ENCODE peak calls at places on chromosome 22, in six cellular contexts. C is NB4, I is fibroblast of mammary gland, Y is thoracic aorta, O is endothelial cell, M is left ventricle myocardium inferior. H is an unnamed sample.

GRCh38 chr22:24440718-24441405 is 13.5 kb downstream of the ADORA2A start:
- DNase-seq in C (no peak), I (no peak), Y (no peak), O (no peak), M (no peak), H (no peak)

GRCh38 chr22:49827853-49828598 is at the start of gene BRD1:
- DNase-seq in C (peak; percentile 78), I (peak; percentile 50), Y (no peak), O (peak; percentile 62), M (peak; percentile 70), H (peak; percentile 50)

GRCh38 chr22:24972369-24972768 is 19.9 kb downstream of the KIAA1671 start:
- DNase-seq in C (no peak), I (no peak), Y (no peak), O (no peak), M (no peak), H (no peak)

GRCh38 chr22:49871482-49871881 is 17.8 kb downstream of the ZBED4 start:
- DNase-seq in C (no peak), I (peak; percentile 24), Y (no peak), O (no peak), M (no peak), H (no peak)

GRCh38 chr22:42990131-42990838 is 24.7 kb downstream of the PACSIN2 start:
- DNase-seq in C (peak; percentile 59), I (peak; percentile 94), Y (no peak), O (no peak), M (no peak), H (no peak)

GRCh38 chr22:37462983-37463382 is 23.2 kb downstream of the MFNG start:
- DNase-seq in C (peak; percentile 52), I (peak; percentile 36), Y (no peak), O (peak; percentile 62), M (no peak), H (peak; percentile 30)

GRCh38 chr22:17638182-17638431 is 450 bp upstream of the BCL2L13 start:
- DNase-seq in C (no peak), I (no peak), Y (no peak), O (no peak), M (no peak), H (peak; percentile 19)

GRCh38 chr22:39470462-39471335 is 13.9 kb downstream of the MGAT3 start:
- DNase-seq in C (no peak), I (no peak), Y (no peak), O (no peak), M (no peak), H (no peak)

GRCh38 chr22:22558972-22559603 is at the start of gene PRAME:
- DNase-seq in C (peak; percentile 89), I (peak; percentile 55), Y (no peak), O (peak; percentile 56), M (peak; percentile 38), H (peak; percentile 93)

GRCh38 chr22:34760276-34761008 is 305.5 kb upstream of the ISX start:
- DNase-seq in C (no peak), I (no peak), Y (no peak), O (no peak), M (no peak), H (no peak)

GRCh38 chr22:50186789-50187523 is 1.2 kb downstream of the TRABD start:
- DNase-seq in C (no peak), I (peak; percentile 29), Y (no peak), O (no peak), M (no peak), H (no peak)

GRCh38 chr22:21697866-21698265 is 32.1 kb downstream of the PPIL2 start:
- DNase-seq in C (no peak), I (no peak), Y (no peak), O (no peak), M (no peak), H (no peak)

GRCh38 chr22:36375071-36375980 is 12.4 kb downstream of the MYH9 start:
- DNase-seq in C (peak; percentile 32), I (no peak), Y (no peak), O (no peak), M (no peak), H (no peak)

GRCh38 chr22:36871669-36872081 is 10.9 kb downstream of the NCF4 start:
- DNase-seq in C (no peak), I (no peak), Y (no peak), O (no peak), M (no peak), H (no peak)

DNA sequence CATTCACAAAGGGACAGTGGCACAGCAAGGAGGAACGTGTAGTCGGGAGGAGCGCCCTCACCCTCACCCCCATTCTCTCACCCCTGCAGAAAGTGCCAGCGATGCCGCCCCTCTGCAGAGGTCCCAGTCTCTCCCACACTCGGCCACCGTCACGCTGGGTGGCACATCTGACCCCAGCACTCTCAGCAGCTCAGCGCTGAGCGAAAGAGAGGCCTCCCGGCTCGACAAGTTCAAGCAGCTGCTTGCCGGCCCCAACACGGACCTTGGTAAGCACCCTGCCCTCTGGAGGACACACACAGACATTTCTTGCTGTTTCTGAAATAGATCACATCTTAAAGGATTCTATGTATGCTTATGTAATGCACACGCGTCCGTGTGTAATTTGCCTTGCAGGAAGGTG is 34.9 kb downstream of the TBC1D22A start:
- DNase-seq in C (peak; percentile 41), I (peak; percentile 21), Y (no peak), O (no peak), M (no peak), H (no peak)
- TF ChIP-seq CTCF in C (peak; percentile 7), I (peak; percentile 15), Y (no peak), O (no peak), M (peak; percentile 28), H (no peak)

GRCh38 chr22:27150530-27150909 is 493.1 kb downstream of the MIAT start:
- DNase-seq in C (peak; percentile 53), I (no peak), Y (no peak), O (no peak), M (no peak), H (no peak)

GRCh38 chr22:27152883-27153282 is 495.5 kb downstream of the MIAT start:
- DNase-seq in C (no peak), I (no peak), Y (no peak), O (no peak), M (no peak), H (no peak)

GRCh38 chr22:27149886-27150529 is 492.6 kb downstream of the MIAT start:
- DNase-seq in C (no peak), I (peak; percentile 3), Y (no peak), O (no peak), M (no peak), H (no peak)

GRCh38 chr22:27152033-27152432 is 494.6 kb downstream of the MIAT start:
- DNase-seq in C (no peak), I (no peak), Y (no peak), O (no peak), M (no peak), H (no peak)

GRCh38 chr22:27151407-27151806 is 494.0 kb downstream of the MIAT start:
- DNase-seq in C (no peak), I (no peak), Y (no peak), O (no peak), M (no peak), H (no peak)
- TF ChIP-seq CTCF in C (no peak), I (no peak), Y (no peak), O (no peak), M (no peak), H (no peak)

DNA sequence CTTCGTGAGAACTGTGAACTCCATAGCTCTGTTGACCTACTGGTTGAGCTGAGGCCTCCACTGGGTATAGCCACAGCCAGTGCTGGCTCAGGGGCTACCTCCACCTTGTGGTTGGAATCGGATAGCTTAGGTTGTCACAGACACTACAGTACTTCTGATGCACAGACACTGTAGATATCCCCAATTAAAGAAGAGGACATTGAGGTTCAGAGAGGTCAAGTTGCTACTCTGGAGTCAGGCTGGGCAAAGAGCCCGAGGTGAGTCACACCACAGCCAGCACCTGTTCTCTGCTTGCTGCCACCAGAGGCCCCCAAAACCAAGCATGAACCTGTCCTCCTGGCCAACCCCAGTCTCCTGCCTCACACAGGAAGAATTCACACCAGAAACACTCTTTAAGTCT is 5.4 kb downstream of the UFD1 start:
- DNase-seq in C (no peak), I (peak; percentile 37), Y (no peak), O (no peak), M (no peak), H (no peak)
- TF ChIP-seq CTCF in C (no peak), I (no peak), Y (no peak), O (no peak), M (no peak), H (no peak)

DNA sequence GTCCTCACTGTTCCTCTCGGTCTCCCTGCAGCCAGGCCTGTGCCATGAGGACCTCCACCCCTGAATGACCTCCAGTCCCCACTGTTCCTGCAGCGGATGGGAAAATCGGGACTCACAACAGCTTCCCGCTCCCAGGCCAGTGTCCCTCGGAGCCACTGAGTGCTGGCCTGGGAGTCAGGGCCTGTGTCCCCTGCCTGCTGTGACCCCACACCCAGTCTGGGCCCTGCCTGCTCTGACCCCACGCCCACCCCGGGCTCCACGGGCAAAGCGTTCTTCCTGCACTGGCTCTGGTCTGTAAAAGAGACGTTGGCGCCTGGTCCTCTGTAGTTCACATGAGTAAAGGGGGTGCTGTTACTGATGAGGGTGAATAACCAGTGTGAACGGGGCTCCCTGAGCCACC is 73.0 kb upstream of the SHISAL1 start:
- DNase-seq in C (no peak), I (no peak), Y (no peak), O (no peak), M (no peak), H (no peak)
- TF ChIP-seq CTCF in C (no peak), I (no peak), Y (no peak), O (no peak), M (no peak), H (no peak)

GRCh38 chr22:48715511-48715910 is 1112.2 kb downstream of the BRD1 start:
- DNase-seq in C (no peak), I (no peak), Y (no peak), O (no peak), M (no peak), H (no peak)

GRCh38 chr22:48711669-48712068 is 1116.0 kb downstream of the BRD1 start:
- DNase-seq in C (no peak), I (no peak), Y (no peak), O (no peak), M (peak; percentile 2), H (no peak)

GRCh38 chr22:48712558-48712957 is 1115.1 kb downstream of the BRD1 start:
- DNase-seq in C (no peak), I (no peak), Y (no peak), O (no peak), M (peak; percentile 5), H (no peak)

GRCh38 chr22:48713266-48714205 is 1114.1 kb downstream of the BRD1 start:
- DNase-seq in C (peak; percentile 65), I (no peak), Y (no peak), O (no peak), M (peak; percentile 6), H (no peak)

DNA sequence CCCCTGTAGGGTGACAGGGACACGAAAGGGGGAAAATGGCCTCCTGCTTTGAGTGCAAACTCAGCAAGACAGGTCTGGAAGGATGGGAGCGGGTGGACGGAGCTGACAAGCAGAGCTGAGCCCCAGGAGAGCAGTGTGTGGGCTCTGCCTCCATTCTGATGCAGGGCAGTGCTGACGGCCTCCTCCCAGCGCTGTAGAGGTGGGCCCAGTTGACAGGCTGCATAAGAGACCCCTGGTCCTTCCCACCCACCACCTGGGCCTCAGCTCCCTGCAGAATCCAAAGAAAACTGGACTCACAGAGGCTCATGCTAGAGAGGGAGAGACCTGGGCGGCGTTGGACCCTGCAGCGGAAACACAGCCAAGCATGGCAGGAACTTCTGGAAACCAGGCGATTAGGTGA is 1113.4 kb downstream of the BRD1 start:
- DNase-seq in C (no peak), I (no peak), Y (no peak), O (no peak), M (peak; percentile 4), H (no peak)
- TF ChIP-seq CTCF in C (no peak), I (no peak), Y (no peak), O (no peak), M (no peak), H (no peak)